ENCODE peak calls at places on chromosomes 16 and 17, in four cellular contexts. B, R, L and G are unnamed samples.

GRCh38 chr16:3137267-3137666 is 2.4 kb downstream of the ZNF213 start:
- DNase-seq in R (no peak), L (no peak), B (no peak), G (no peak)

GRCh38 chr16:57092786-57093301 is 461 bp downstream of the CPNE2 start:
- DNase-seq in L (peak; percentile 36), R (no peak), B (no peak), G (peak; percentile 49)

GRCh38 chr17:39231587-39232551 is 6.1 kb upstream of the STAC2 start:
- DNase-seq in R (no peak), L (peak; percentile 35), B (no peak), G (no peak)

GRCh38 chr16:72666267-72666666 is 381.7 kb downstream of the ZFHX3 start:
- DNase-seq in R (no peak), L (no peak), B (no peak), G (no peak)

GRCh38 chr16:81567987-81568748 is 123.6 kb downstream of the CMIP start:
- DNase-seq in R (no peak), L (no peak), B (no peak), G (no peak)

GRCh38 chr17:38454528-38454927 is 26.3 kb downstream of the ARHGAP23 start:
- DNase-seq in R (no peak), L (no peak), B (peak; percentile 62), G (no peak)

GRCh38 chr16:85564277-85565051 is 48.7 kb upstream of the GSE1 start:
- DNase-seq in L (no peak), B (no peak), R (no peak), G (no peak)

GRCh38 chr17:15490634-15491261 is 23.3 kb upstream of the CDRT4 start:
- DNase-seq in B (peak; percentile 58), L (no peak), R (peak; percentile 28), G (no peak)

GRCh38 chr17:35766903-35767510 is 6.3 kb downstream of the C17orf50 start:
- DNase-seq in L (no peak), R (no peak), B (no peak), G (no peak)